ENCODE peak calls at places on chromosomes 13 and 19, in eight cellular contexts. G is WTC11; L is GM18507; Z is HS-5; N is 8988T; F is stimulated activated effector memory CD8-positive, alpha-beta T cell treated with anti-CD3 and anti-CD28 coated beads, Interleukin-12 subunit alpha, Interleukin-12 subunit beta, amount 100 ng/mL, for 72 hours; P is activated CD8-positive, alpha-beta memory T cell treated with anti-CD3 and anti-CD28 coated beads, Interleukin-2, amount 50 U/mL, for 48 hours; R is activated B cell treated with CpG ODN at 0.5 μM for 24 hours. W is an unnamed sample.

GRCh38 chr13:60790620-60791019 is 393.6 kb downstream of the TDRD3 start:
- DNase-seq in G (peak), L (no peak), Z (no peak), N (no peak), F (no peak), P (no peak), R (no peak), W (no peak)

GRCh38 chr19:49042177-49042576 is 1.5 kb upstream of the CGB5 start:
- DNase-seq in G (no peak), L (no peak), Z (no peak), N (no peak), F (no peak), P (no peak), R (no peak), W (no peak)

GRCh38 chr13:60012503-60012902 is 151.2 kb downstream of the DIAPH3 start:
- DNase-seq in G (no peak), L (no peak), Z (no peak), N (no peak), F (no peak), P (no peak), R (no peak), W (no peak)

GRCh38 chr19:2391118-2391725 is 31.2 kb downstream of the TMPRSS9 start:
- DNase-seq in G (no peak), L (no peak), Z (no peak), N (no peak), F (peak), P (no peak), R (no peak), W (no peak)

GRCh38 chr13:93361703-93362102 is 135.1 kb downstream of the GPC6 start:
- DNase-seq in G (no peak), L (no peak), Z (no peak), N (no peak), F (no peak), P (no peak), R (no peak), W (no peak)

GRCh38 chr19:8373867-8374813 is 10.2 kb downstream of the ANGPTL4 start:
- DNase-seq in G (no peak), L (no peak), Z (no peak), N (no peak), F (no peak), P (no peak), R (no peak), W (no peak)

GRCh38 chr19:48745208-48745995 is 1.3 kb downstream of the IZUMO1 start:
- DNase-seq in G (peak), L (no peak), Z (no peak), N (no peak), F (peak), P (no peak), R (no peak), W (peak)

GRCh38 chr19:54436031-54436523 is 12.9 kb upstream of the LENG8 start:
- DNase-seq in G (peak), L (no peak), Z (no peak), N (no peak), F (no peak), P (no peak), R (no peak), W (no peak)

GRCh38 chr13:39410089-39410901 is 192.7 kb downstream of the LHFPL6 start:
- DNase-seq in G (no peak), L (no peak), Z (no peak), N (no peak), F (no peak), P (no peak), R (no peak), W (no peak)

GRCh38 chr19:5036733-5037681 is 68.1 kb downstream of the KDM4B start:
- DNase-seq in G (no peak), L (no peak), Z (no peak), N (no peak), F (no peak), P (no peak), R (no peak), W (no peak)

GRCh38 chr19:47109541-47110375 is 3.8 kb downstream of the ZC3H4 start:
- DNase-seq in G (no peak), L (no peak), Z (no peak), N (no peak), F (peak), P (peak), R (no peak), W (no peak)

GRCh38 chr19:11168568-11168967 is 13.0 kb upstream of the SPC24 start:
- DNase-seq in G (no peak), L (no peak), Z (peak), N (peak), F (no peak), P (no peak), R (no peak), W (no peak)

GRCh38 chr13:47890146-47890814 is 110.8 kb downstream of the SUCLA2 start:
- DNase-seq in G (no peak), L (no peak), Z (no peak), N (no peak), F (no peak), P (no peak), R (no peak), W (no peak)

GRCh38 chr19:11611730-11612129 is 14.4 kb downstream of the ZNF627 start:
- DNase-seq in G (no peak), L (no peak), Z (no peak), N (no peak), F (no peak), P (no peak), R (no peak), W (no peak)

GRCh38 chr19:48751835-48752510 is 468 bp downstream of the FUT1 start:
- DNase-seq in G (no peak), L (no peak), Z (no peak), N (no peak), F (no peak), P (no peak), R (no peak), W (no peak)

GRCh38 chr19:23698711-23699520 is 11.9 kb upstream of the ZNF675 start:
- DNase-seq in G (peak), L (no peak), Z (no peak), N (no peak), F (no peak), P (no peak), R (no peak), W (no peak)

GRCh38 chr19:58385313-58386165 is 1.5 kb upstream of the RPS5 start:
- DNase-seq in G (no peak), L (no peak), Z (no peak), N (no peak), F (peak), P (peak), R (no peak), W (no peak)